ENCODE peak calls at places on chromosomes 4 and X, in four cellular contexts. H, I, J and P are unnamed samples.

GRCh38 chrX:968391-968790 is 244.1 kb downstream of the CRLF2 start:
- DNase-seq in J (no peak), H (no peak), I (no peak), P (no peak)

GRCh38 chr4:8538703-8539567 is 41.3 kb upstream of the GPR78 start:
- DNase-seq in I (no peak), H (no peak), J (no peak), P (peak; percentile 19)

GRCh38 chr4:145132521-145133098 is 34.5 kb downstream of the ABCE1 start:
- DNase-seq in H (no peak), J (peak; percentile 27), I (no peak), P (no peak)

GRCh38 chr4:183552274-183553146 is 47.7 kb downstream of the ING2 start:
- DNase-seq in J (no peak), H (no peak), I (no peak), P (no peak)

GRCh38 chr4:154417358-154417673 is 74.3 kb downstream of the DCHS2 start:
- DNase-seq in I (no peak), H (no peak), J (no peak), P (no peak)

GRCh38 chr4:89929425-89930272 is 35.0 kb downstream of the MMRN1 start:
- DNase-seq in J (no peak), H (no peak), I (no peak), P (no peak)

GRCh38 chrX:38332505-38332904 is 5.2 kb upstream of the RPGR start:
- DNase-seq in I (no peak), H (no peak), J (no peak), P (no peak)

GRCh38 chrX:10971176-10971575 is 140.0 kb upstream of the HCCS start:
- DNase-seq in H (no peak), I (no peak), J (no peak), P (no peak)

GRCh38 chr4:145887241-145887964 is 51.2 kb downstream of the ZNF827 start:
- DNase-seq in H (no peak), J (no peak), I (no peak), P (no peak)

GRCh38 chr4:118086334-118086733 is 52.0 kb downstream of the NDST3 start:
- DNase-seq in J (no peak), H (no peak), I (no peak), P (no peak)

GRCh38 chr4:66182651-66183050 is 512.4 kb upstream of the EPHA5 start:
- DNase-seq in J (no peak), I (no peak), H (no peak), P (no peak)

GRCh38 chrX:1679238-1679637 is 64.4 kb downstream of the ASMT start:
- DNase-seq in J (no peak), H (no peak), I (peak; percentile 36), P (no peak)

GRCh38 chr4:51858605-51859211 is 15.8 kb downstream of the DCUN1D4 start:
- DNase-seq in J (no peak), I (no peak), H (no peak), P (no peak)

GRCh38 chr4:121823505-121824170 is at the start of gene CCNA2:
- DNase-seq in H (peak; percentile 67), I (peak; percentile 94), J (peak; percentile 96), P (peak; percentile 83)

GRCh38 chrX:133580630-133581029 is 165.3 kb upstream of the GPC4 start:
- DNase-seq in H (no peak), J (no peak), I (no peak), P (no peak)

GRCh38 chr4:144645621-144646522 is at the start of gene HHIP:
- DNase-seq in I (no peak), J (peak; percentile 20), H (peak; percentile 9), P (no peak)

GRCh38 chr4:57410331-57411052 is 300.3 kb upstream of the IGFBP7 start:
- DNase-seq in J (no peak), I (no peak), H (no peak), P (no peak)

GRCh38 chr4:53377319-53378170 is at the start of gene FIP1L1:
- DNase-seq in H (peak; percentile 94), I (peak; percentile 95), J (peak; percentile 97), P (peak; percentile 73)

GRCh38 chrX:137565921-137566745 is at the start of gene ZIC3:
- DNase-seq in I (peak; percentile 33), H (no peak), J (no peak), P (no peak)

GRCh38 chr4:48506716-48507115 is 16.7 kb downstream of the ZAR1 start:
- DNase-seq in I (no peak), H (no peak), J (no peak), P (no peak)

GRCh38 chr4:5959221-5959982 is 58.8 kb downstream of the C4orf50 start:
- DNase-seq in I (no peak), J (no peak), H (no peak), P (no peak)

GRCh38 chr4:124431663-124432192 is 280.8 kb downstream of the ANKRD50 start:
- DNase-seq in J (no peak), I (no peak), H (no peak), P (no peak)

GRCh38 chr4:180152831-180153230 is 2090.4 kb upstream of the TENM3 start:
- DNase-seq in J (no peak), H (no peak), I (no peak), P (no peak)

GRCh38 chr4:140052050-140052449 is 101.9 kb downstream of the MAML3 start:
- DNase-seq in H (no peak), J (peak; percentile 38), I (no peak), P (no peak)

GRCh38 chrX:53479295-53479694 is 45.1 kb upstream of the HSD17B10 start:
- DNase-seq in J (no peak), H (no peak), I (no peak), P (no peak)

GRCh38 chr4:138512766-138513165 is 270.6 kb upstream of the SLC7A11 start:
- DNase-seq in H (no peak), J (no peak), I (no peak), P (no peak)

GRCh38 chrX:46912673-46913491 is 661 bp downstream of the JADE3 start:
- DNase-seq in J (peak; percentile 58), I (peak; percentile 10), H (no peak), P (no peak)